ENCODE peak calls at places on chromosomes 3 and 15, in six cellular contexts. A, I, H, S, N and F are unnamed samples.

GRCh38 chr15:41695750-41696436 is 35.7 kb downstream of the MGA start:
- DNase-seq in I (peak), H (no peak), N (no peak), A (peak), S (peak), F (peak)

GRCh38 chr15:83848315-83849050 is 194.6 kb downstream of the ADAMTSL3 start:
- DNase-seq in A (no peak), N (no peak), I (no peak), S (peak), H (peak), F (peak)

GRCh38 chr15:74053497-74053896 is 28.9 kb downstream of the GOLGA6A start:
- DNase-seq in N (no peak), H (no peak), S (no peak), A (no peak), I (no peak), F (no peak)

GRCh38 chr15:83327041-83327440 is 42.6 kb upstream of the BNC1 start:
- DNase-seq in H (no peak), A (no peak), N (no peak), I (no peak), S (no peak), F (no peak)

GRCh38 chr3:195863121-195864061 is 45.0 kb downstream of the TNK2 start:
- DNase-seq in A (peak), I (peak), N (peak), H (peak), S (peak), F (peak)

GRCh38 chr15:67180514-67181191 is 73.8 kb downstream of the AAGAB start:
- DNase-seq in A (no peak), N (no peak), H (no peak), S (no peak), I (no peak), F (no peak)

GRCh38 chr3:50405249-50405648 is 45.9 kb upstream of the TMEM115 start:
- DNase-seq in S (no peak), N (peak), A (no peak), I (peak), H (no peak), F (no peak)

GRCh38 chr3:48446425-48447193 is at the start of gene ATRIP:
- DNase-seq in H (no peak), N (peak), S (peak), I (peak), A (peak), F (peak)

GRCh38 chr3:175346573-175347356 is 487.6 kb downstream of the NAALADL2 start:
- DNase-seq in N (no peak), I (no peak), H (peak), A (peak), S (peak), F (peak)

GRCh38 chr15:95134306-95135100 is 903.1 kb downstream of the MCTP2 start:
- DNase-seq in H (no peak), N (no peak), I (no peak), S (peak), A (no peak), F (no peak)

GRCh38 chr3:9916734-9917680 is at the start of gene IL17RC:
- DNase-seq in N (peak), H (peak), A (peak), S (peak), I (peak), F (peak)

GRCh38 chr3:140752499-140752898 is 74.6 kb downstream of the TRIM42 start:
- DNase-seq in A (no peak), I (no peak), N (no peak), S (no peak), H (no peak), F (no peak)

GRCh38 chr3:175433026-175433668 is 574.0 kb downstream of the NAALADL2 start:
- DNase-seq in A (no peak), I (no peak), H (no peak), N (no peak), S (peak), F (no peak)

GRCh38 chr3:124834723-124835718 is 52.1 kb downstream of the ITGB5 start:
- DNase-seq in I (peak), A (peak), H (no peak), N (peak), S (no peak), F (peak)

GRCh38 chr3:157857461-157857860 is 248.8 kb downstream of the SHOX2 start:
- DNase-seq in A (no peak), H (no peak), I (no peak), S (no peak), N (no peak), F (no peak)

GRCh38 chr15:89672221-89673161 is 6.7 kb downstream of the PLIN1 start:
- DNase-seq in H (no peak), A (no peak), I (no peak), N (no peak), S (peak), F (no peak)

GRCh38 chr3:141913150-141913811 is 36.8 kb downstream of the ATP1B3 start:
- DNase-seq in N (no peak), I (peak), A (peak), H (peak), S (peak), F (peak)

GRCh38 chr15:93182806-93183205 is 93.8 kb upstream of the RGMA start:
- DNase-seq in H (no peak), I (no peak), A (no peak), N (no peak), S (no peak), F (no peak)

GRCh38 chr3:125194849-125195601 is 17.5 kb downstream of the SLC12A8 start:
- DNase-seq in S (peak), N (no peak), A (no peak), H (no peak), I (no peak), F (no peak)

GRCh38 chr3:193910886-193911738 is 224.8 kb upstream of the HES1 start:
- DNase-seq in I (peak), A (peak), S (no peak), N (no peak), H (no peak), F (no peak)

GRCh38 chr3:73056365-73057150 is 4.9 kb upstream of the EBLN2 start:
- DNase-seq in N (no peak), S (peak), H (no peak), A (no peak), I (peak), F (peak)

GRCh38 chr15:66923438-66923881 is 141.9 kb upstream of the SMAD3 start:
- DNase-seq in I (peak), H (no peak), A (peak), S (no peak), N (no peak), F (no peak)

GRCh38 chr3:27943106-27943505 is 221.0 kb upstream of the EOMES start:
- DNase-seq in H (no peak), I (peak), S (peak), N (no peak), A (peak), F (peak)

GRCh38 chr3:18679226-18679625 is 254.1 kb upstream of the SATB1 start:
- DNase-seq in I (no peak), S (no peak), N (no peak), A (no peak), H (no peak), F (no peak)

GRCh38 chr3:136734382-136735070 is 17.7 kb downstream of the STAG1 start:
- DNase-seq in H (no peak), A (no peak), S (no peak), I (peak), N (no peak), F (no peak)

GRCh38 chr15:58260911-58261267 is 122.7 kb downstream of the AQP9 start:
- DNase-seq in H (no peak), A (no peak), S (peak), N (no peak), I (no peak), F (no peak)

GRCh38 chr3:197183582-197183981 is 114.8 kb downstream of the DLG1 start:
- DNase-seq in N (no peak), A (no peak), H (no peak), S (no peak), I (no peak), F (no peak)

GRCh38 chr3:30511524-30512278 is 94.7 kb upstream of the TGFBR2 start:
- DNase-seq in I (peak), N (no peak), H (peak), S (peak), A (peak), F (peak)

GRCh38 chr3:66338927-66339326 is 118.1 kb downstream of the SLC25A26 start:
- DNase-seq in A (no peak), N (no peak), S (peak), I (no peak), H (peak), F (peak)

GRCh38 chr3:82474711-82475110 is 713.3 kb upstream of the GBE1 start:
- DNase-seq in I (no peak), N (no peak), S (no peak), H (peak), A (no peak), F (peak)